ENCODE peak calls at places on chromosomes 4 and X, in four cellular contexts. One of them, this sample, is unnamed.

GRCh38 chrX:48761674-48762471 is at the start of gene GLOD5:
- DNase-seq in neuronal stem cell: no peak
- DNase-seq in HFF-Myc: no peak
- DNase-seq in CD8-positive, alpha-beta T cell: no peak
- DNase-seq in this sample: no peak

GRCh38 chrX:9878141-9878875 is 88.8 kb upstream of the CLDN34 start:
- DNase-seq in neuronal stem cell: no peak
- DNase-seq in CD8-positive, alpha-beta T cell: no peak
- DNase-seq in HFF-Myc: no peak
- DNase-seq in this sample: no peak

GRCh38 chr4:147017081-147017480 is 71.4 kb upstream of the TTC29 start:
- DNase-seq in HFF-Myc: no peak
- DNase-seq in CD8-positive, alpha-beta T cell: no peak
- DNase-seq in neuronal stem cell: no peak
- DNase-seq in this sample: no peak

GRCh38 chr4:155807021-155807420 is 48.2 kb downstream of the GUCY1B1 start:
- DNase-seq in neuronal stem cell: no peak
- DNase-seq in CD8-positive, alpha-beta T cell: no peak
- DNase-seq in HFF-Myc: peak
- DNase-seq in this sample: peak

GRCh38 chrX:100948557-100948956 is 19.8 kb upstream of the XKRX start:
- DNase-seq in CD8-positive, alpha-beta T cell: no peak
- DNase-seq in HFF-Myc: no peak
- DNase-seq in neuronal stem cell: no peak
- DNase-seq in this sample: no peak

GRCh38 chrX:87517571-87518141 is at the start of gene KLHL4:
- DNase-seq in neuronal stem cell: peak
- DNase-seq in HFF-Myc: no peak
- DNase-seq in CD8-positive, alpha-beta T cell: peak
- DNase-seq in this sample: peak

GRCh38 chr4:57418133-57418532 is 307.9 kb upstream of the IGFBP7 start:
- DNase-seq in HFF-Myc: no peak
- DNase-seq in neuronal stem cell: no peak
- DNase-seq in CD8-positive, alpha-beta T cell: no peak
- DNase-seq in this sample: no peak

GRCh38 chrX:38260231-38260630 is 39.6 kb upstream of the SRPX start:
- DNase-seq in HFF-Myc: no peak
- DNase-seq in CD8-positive, alpha-beta T cell: no peak
- DNase-seq in neuronal stem cell: peak
- DNase-seq in this sample: no peak

GRCh38 chr4:99248714-99249113 is 29.7 kb upstream of the ADH6 start:
- DNase-seq in neuronal stem cell: no peak
- DNase-seq in HFF-Myc: no peak
- DNase-seq in CD8-positive, alpha-beta T cell: no peak
- DNase-seq in this sample: peak

GRCh38 chr4:20253799-20254409 is 2.2 kb downstream of the SLIT2 start:
- DNase-seq in CD8-positive, alpha-beta T cell: no peak
- DNase-seq in neuronal stem cell: peak
- DNase-seq in HFF-Myc: no peak
- DNase-seq in this sample: no peak

GRCh38 chr4:56976878-56977320 is 507 bp downstream of the NOA1 start:
- DNase-seq in neuronal stem cell: peak
- DNase-seq in HFF-Myc: no peak
- DNase-seq in CD8-positive, alpha-beta T cell: peak
- DNase-seq in this sample: no peak

GRCh38 chr4:54225671-54226398 is 3.3 kb upstream of the PDGFRA start:
- DNase-seq in neuronal stem cell: peak
- DNase-seq in CD8-positive, alpha-beta T cell: no peak
- DNase-seq in HFF-Myc: no peak
- DNase-seq in this sample: no peak

GRCh38 chr4:156322592-156322991 is 368.9 kb upstream of the CTSO start:
- DNase-seq in CD8-positive, alpha-beta T cell: no peak
- DNase-seq in HFF-Myc: peak
- DNase-seq in neuronal stem cell: no peak
- DNase-seq in this sample: peak

GRCh38 chr4:171629737-171630136 is 183.5 kb upstream of the GALNTL6 start:
- DNase-seq in CD8-positive, alpha-beta T cell: no peak
- DNase-seq in HFF-Myc: no peak
- DNase-seq in neuronal stem cell: no peak
- DNase-seq in this sample: no peak

GRCh38 chrX:15903186-15903681 is 48.6 kb upstream of the AP1S2 start:
- DNase-seq in CD8-positive, alpha-beta T cell: no peak
- DNase-seq in neuronal stem cell: no peak
- DNase-seq in HFF-Myc: no peak
- DNase-seq in this sample: no peak

GRCh38 chr4:2723751-2724150 is 32.4 kb downstream of the TNIP2 start:
- DNase-seq in neuronal stem cell: no peak
- DNase-seq in CD8-positive, alpha-beta T cell: no peak
- DNase-seq in HFF-Myc: no peak
- DNase-seq in this sample: no peak

GRCh38 chr4:33837043-33837442 is 2407.3 kb downstream of the ARAP2 start:
- DNase-seq in HFF-Myc: peak
- DNase-seq in CD8-positive, alpha-beta T cell: no peak
- DNase-seq in neuronal stem cell: no peak
- DNase-seq in this sample: peak

GRCh38 chr4:1676605-1677525 is 7.2 kb downstream of the FAM53A start:
- DNase-seq in CD8-positive, alpha-beta T cell: no peak
- DNase-seq in neuronal stem cell: no peak
- DNase-seq in HFF-Myc: no peak
- DNase-seq in this sample: no peak

DNA sequence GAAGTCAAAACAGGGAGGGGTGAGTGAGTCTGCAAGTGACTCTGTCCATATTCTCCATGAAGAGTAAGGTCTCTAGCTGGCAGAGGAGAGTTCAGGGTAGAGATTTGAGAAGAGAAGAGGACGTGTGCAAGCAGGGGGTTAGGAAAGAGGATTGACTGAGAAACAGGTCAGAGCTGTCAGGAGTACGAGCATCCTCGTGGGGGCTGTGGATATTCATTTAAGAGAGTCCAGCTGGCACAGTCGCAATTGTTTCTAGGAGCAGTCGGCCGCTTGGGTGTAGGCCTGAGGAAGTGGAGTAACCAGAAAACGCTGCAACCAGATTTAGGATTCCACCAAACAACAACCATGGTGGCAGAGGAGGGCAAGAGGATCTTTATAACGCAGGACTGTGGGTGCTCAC is 27.9 kb downstream of the PROM1 start:
- DNase-seq in neuronal stem cell: no peak
- DNase-seq in CD8-positive, alpha-beta T cell: no peak
- DNase-seq in HFF-Myc: no peak
- DNase-seq in this sample: no peak
- H3K4me3 ChIP-seq in neuronal stem cell: no peak
- H3K4me3 ChIP-seq in CD8-positive, alpha-beta T cell: no peak
- H3K4me3 ChIP-seq in HFF-Myc: no peak
- H3K4me3 ChIP-seq in this sample: no peak

GRCh38 chr4:77856152-77856551 is 6.5 kb upstream of the MRPL1 start:
- DNase-seq in neuronal stem cell: no peak
- DNase-seq in HFF-Myc: no peak
- DNase-seq in CD8-positive, alpha-beta T cell: no peak
- DNase-seq in this sample: no peak

GRCh38 chr4:77849278-77849965 is 13.2 kb upstream of the MRPL1 start:
- DNase-seq in neuronal stem cell: no peak
- DNase-seq in CD8-positive, alpha-beta T cell: no peak
- DNase-seq in HFF-Myc: no peak
- DNase-seq in this sample: no peak

GRCh38 chr4:77854431-77855111 is 8.1 kb upstream of the MRPL1 start:
- DNase-seq in CD8-positive, alpha-beta T cell: no peak
- DNase-seq in neuronal stem cell: no peak
- DNase-seq in HFF-Myc: no peak
- DNase-seq in this sample: no peak

GRCh38 chr4:77852892-77853495 is 9.6 kb upstream of the MRPL1 start:
- DNase-seq in HFF-Myc: no peak
- DNase-seq in neuronal stem cell: no peak
- DNase-seq in CD8-positive, alpha-beta T cell: peak
- DNase-seq in this sample: no peak
- H3K4me3 ChIP-seq in HFF-Myc: no peak
- H3K4me3 ChIP-seq in neuronal stem cell: no peak
- H3K4me3 ChIP-seq in CD8-positive, alpha-beta T cell: peak
- H3K4me3 ChIP-seq in this sample: no peak

GRCh38 chrX:130524476-130525194 is 122.8 kb downstream of the RBMX2 start:
- DNase-seq in HFF-Myc: no peak
- DNase-seq in CD8-positive, alpha-beta T cell: no peak
- DNase-seq in neuronal stem cell: no peak
- DNase-seq in this sample: no peak
- H3K4me3 ChIP-seq in HFF-Myc: peak
- H3K4me3 ChIP-seq in CD8-positive, alpha-beta T cell: no peak
- H3K4me3 ChIP-seq in neuronal stem cell: no peak
- H3K4me3 ChIP-seq in this sample: no peak

DNA sequence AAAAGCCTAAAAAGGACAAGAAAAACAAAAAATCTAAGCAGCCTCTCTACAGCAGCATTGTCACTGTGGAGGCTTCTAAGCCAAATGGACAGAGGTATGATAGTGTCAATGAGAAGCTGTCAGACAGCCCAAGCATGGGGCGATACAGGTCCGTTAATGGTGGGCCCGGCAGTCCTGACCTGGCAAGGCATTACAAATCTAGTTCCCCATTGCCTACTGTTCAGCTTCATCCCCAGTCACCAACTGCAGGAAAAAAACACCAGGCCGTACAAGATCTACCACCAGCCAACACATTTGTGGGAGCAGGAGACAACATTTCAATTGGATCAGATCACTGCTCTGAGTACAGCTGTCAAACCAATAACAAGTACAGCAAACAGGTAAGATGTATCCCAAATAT is 4.0 kb downstream of the PCDH7 start:
- DNase-seq in CD8-positive, alpha-beta T cell: no peak
- DNase-seq in neuronal stem cell: no peak
- DNase-seq in HFF-Myc: no peak
- DNase-seq in this sample: no peak
- H3K4me3 ChIP-seq in CD8-positive, alpha-beta T cell: no peak
- H3K4me3 ChIP-seq in neuronal stem cell: no peak
- H3K4me3 ChIP-seq in HFF-Myc: no peak
- H3K4me3 ChIP-seq in this sample: peak

DNA sequence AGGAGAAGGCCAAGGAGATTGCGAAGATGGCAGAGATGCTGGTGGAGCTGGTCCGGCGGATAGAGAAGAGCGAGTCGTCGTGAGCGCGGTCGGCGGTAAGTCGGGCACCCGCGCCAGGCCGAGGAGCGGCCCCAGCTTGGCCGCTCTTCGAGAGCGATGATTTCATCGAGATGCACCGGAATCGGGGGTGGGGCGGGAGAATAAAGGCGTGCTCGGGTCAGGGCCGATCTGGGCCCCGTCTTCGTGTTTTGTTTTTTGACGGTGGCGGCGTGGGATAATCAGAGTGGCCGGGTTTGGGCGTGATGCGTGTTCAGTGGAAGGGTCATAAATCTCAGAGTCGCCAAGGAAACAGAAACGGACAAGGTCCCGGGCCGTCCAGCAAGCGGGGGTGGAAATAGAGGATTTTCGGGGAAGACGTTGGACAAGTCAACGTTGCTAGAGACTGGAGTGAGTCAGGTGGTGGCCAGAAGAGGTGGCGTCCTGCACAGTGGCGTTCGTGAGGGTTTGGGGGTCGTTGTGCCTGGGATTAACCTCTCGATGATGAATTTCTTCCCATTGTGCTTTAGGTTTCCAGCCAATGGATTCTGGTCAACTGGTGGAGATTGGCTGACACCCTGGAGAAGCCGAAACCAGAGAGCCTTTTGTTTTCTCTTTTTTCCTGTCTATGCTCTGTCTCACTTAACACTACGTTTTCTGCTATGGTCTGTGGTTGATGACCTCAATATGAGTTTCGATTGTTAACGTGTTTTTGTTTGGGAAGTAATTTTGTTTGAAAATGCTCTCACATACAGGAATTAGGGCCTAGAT is 882 bp downstream of the MRFAP1 start:
- DNase-seq in neuronal stem cell: no peak
- DNase-seq in HFF-Myc: no peak
- DNase-seq in CD8-positive, alpha-beta T cell: peak
- DNase-seq in this sample: no peak
- H3K4me3 ChIP-seq in neuronal stem cell: peak
- H3K4me3 ChIP-seq in HFF-Myc: peak
- H3K4me3 ChIP-seq in CD8-positive, alpha-beta T cell: peak
- H3K4me3 ChIP-seq in this sample: peak

GRCh38 chr4:26884486-26884988 is 23.9 kb downstream of the STIM2 start:
- DNase-seq in neuronal stem cell: no peak
- DNase-seq in CD8-positive, alpha-beta T cell: no peak
- DNase-seq in HFF-Myc: no peak
- DNase-seq in this sample: no peak
- H3K4me3 ChIP-seq in neuronal stem cell: no peak
- H3K4me3 ChIP-seq in CD8-positive, alpha-beta T cell: peak
- H3K4me3 ChIP-seq in HFF-Myc: no peak
- H3K4me3 ChIP-seq in this sample: no peak

DNA sequence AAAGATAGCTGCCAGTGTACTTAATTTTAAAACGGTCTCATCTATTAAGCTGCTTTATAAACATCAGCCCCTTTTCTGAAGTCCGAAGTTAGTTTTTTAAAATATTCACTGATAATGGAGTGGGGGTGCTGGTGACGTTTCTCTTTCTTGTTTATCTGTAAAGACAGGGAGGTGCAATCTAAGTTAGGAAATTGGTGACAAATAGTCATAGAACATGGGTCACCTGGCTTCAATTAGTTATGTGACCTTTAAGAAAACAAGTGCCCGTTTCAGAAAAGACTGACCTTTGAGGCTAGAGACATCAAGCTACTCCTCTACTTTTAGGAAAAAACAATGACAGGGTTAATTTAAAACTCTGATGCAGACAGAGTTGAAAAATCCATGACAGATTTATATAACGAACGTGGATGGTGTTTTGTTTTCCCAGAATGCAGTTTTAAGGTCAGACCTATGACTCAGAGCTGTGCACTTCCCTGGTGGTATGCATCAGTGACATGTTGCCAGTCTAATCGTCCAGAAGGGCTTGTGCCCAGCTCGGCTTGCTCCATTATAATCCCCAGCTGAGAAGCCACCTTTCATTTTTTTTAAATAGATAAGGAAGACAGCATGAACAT is 38.2 kb downstream of the FHL1 start:
- DNase-seq in HFF-Myc: no peak
- DNase-seq in CD8-positive, alpha-beta T cell: no peak
- DNase-seq in neuronal stem cell: no peak
- DNase-seq in this sample: no peak
- H3K4me3 ChIP-seq in HFF-Myc: no peak
- H3K4me3 ChIP-seq in CD8-positive, alpha-beta T cell: no peak
- H3K4me3 ChIP-seq in neuronal stem cell: no peak
- H3K4me3 ChIP-seq in this sample: no peak